ENCODE peak calls at places on chromosomes 13 and 19, in seven cellular contexts. K is activated naive CD8-positive, alpha-beta T cell treated with anti-CD3 and anti-CD28 coated beads for 36 hours; M is T-helper 2 cell; O is colonic mucosa; T is activated naive CD4-positive, alpha-beta T cell treated with anti-CD3 and anti-CD28 coated beads, Interleukin-2, amount 10 ng/mL, durations not matched to agents 7 days and 5 days; L is GM19239; R is Right ventricle myocardium superior. Y is an unnamed sample.

GRCh38 chr13:30895773-30896172 is 10.3 kb upstream of the MEDAG start:
- DNase-seq in K (no peak), M (no peak), O (no peak), T (no peak), L (no peak), R (peak; percentile 65), Y (no peak)

GRCh38 chr13:27975579-27976361 is 6.7 kb upstream of the CDX2 start:
- DNase-seq in K (no peak), M (no peak), O (no peak), T (no peak), L (no peak), R (no peak), Y (no peak)

GRCh38 chr13:29922896-29923295 is 72.5 kb upstream of the UBL3 start:
- DNase-seq in K (no peak), M (no peak), O (no peak), T (no peak), L (no peak), R (no peak), Y (no peak)

GRCh38 chr13:29541400-29541799 is 54.1 kb downstream of the SLC7A1 start:
- DNase-seq in K (no peak), M (no peak), O (no peak), T (no peak), L (no peak), R (no peak), Y (no peak)

GRCh38 chr19:44532819-44533218 is 3.3 kb upstream of the CEACAM20 start:
- DNase-seq in K (no peak), M (no peak), O (no peak), T (no peak), L (no peak), R (no peak), Y (no peak)

GRCh38 chr19:39182174-39182505 is 14.6 kb upstream of the NCCRP1 start:
- DNase-seq in K (no peak), M (no peak), O (no peak), T (no peak), L (no peak), R (no peak), Y (no peak)

GRCh38 chr13:51539887-51540286 is 44.4 kb upstream of the WDFY2 start:
- DNase-seq in K (no peak), M (no peak), O (no peak), T (no peak), L (no peak), R (no peak), Y (no peak)

GRCh38 chr19:1445932-1446712 is 3.8 kb upstream of the APC2 start:
- DNase-seq in K (peak; percentile 43), M (no peak), O (no peak), T (no peak), L (no peak), R (no peak), Y (no peak)

GRCh38 chr19:726993-727956 is 18.5 kb downstream of the PALM start:
- DNase-seq in K (no peak), M (no peak), O (no peak), T (no peak), L (no peak), R (no peak), Y (no peak)

GRCh38 chr13:104773775-104774174 is 1707.6 kb upstream of the SLC10A2 start:
- DNase-seq in K (no peak), M (no peak), O (no peak), T (no peak), L (peak; percentile 1), R (no peak), Y (no peak)

GRCh38 chr13:105497597-105497996 is 1037.9 kb downstream of the EFNB2 start:
- DNase-seq in K (no peak), M (no peak), O (no peak), T (no peak), L (no peak), R (no peak), Y (no peak)

GRCh38 chr13:20512042-20512683 is 13.5 kb downstream of the CRYL1 start:
- DNase-seq in K (no peak), M (no peak), O (no peak), T (no peak), L (no peak), R (no peak), Y (no peak)

GRCh38 chr19:7862413-7862951 is 11.7 kb downstream of the PRR36 start:
- DNase-seq in K (peak; percentile 78), M (peak; percentile 60), O (peak; percentile 87), T (peak; percentile 82), L (peak; percentile 72), R (peak; percentile 64), Y (peak; percentile 70)

GRCh38 chr19:14405380-14405757 is 13.8 kb downstream of the DDX39A start:
- DNase-seq in K (no peak), M (no peak), O (no peak), T (no peak), L (no peak), R (no peak), Y (no peak)

GRCh38 chr13:29936051-29936813 is 85.8 kb upstream of the UBL3 start:
- DNase-seq in K (no peak), M (no peak), O (no peak), T (peak; percentile 44), L (no peak), R (no peak), Y (no peak)

GRCh38 chr13:110797230-110797877 is 83.9 kb downstream of the ING1 start:
- DNase-seq in K (no peak), M (no peak), O (no peak), T (no peak), L (no peak), R (no peak), Y (no peak)

GRCh38 chr19:6074709-6075403 is 35.4 kb downstream of the RFX2 start:
- DNase-seq in K (no peak), M (no peak), O (no peak), T (no peak), L (no peak), R (no peak), Y (no peak)

GRCh38 chr13:100674363-100674847 is at the start of gene TMTC4:
- DNase-seq in K (no peak), M (no peak), O (no peak), T (no peak), L (peak; percentile 45), R (no peak), Y (no peak)

GRCh38 chr13:95480131-95480545 is 72.4 kb upstream of the CLDN10 start:
- DNase-seq in K (no peak), M (no peak), O (no peak), T (no peak), L (peak; percentile 27), R (peak; percentile 50), Y (no peak)

GRCh38 chr13:27339299-27339698 is 68.7 kb downstream of the RASL11A start:
- DNase-seq in K (peak; percentile 33), M (no peak), O (peak; percentile 38), T (peak; percentile 61), L (peak; percentile 27), R (no peak), Y (no peak)

Y was measured in T-helper 22 cell.